ENCODE peak calls at places on chromosome 21, in nine cellular contexts. One of them, this sample, is unnamed.
A peak's percentile ranks its signal among the peaks of the same experiment; 100 is the strongest.

GRCh38 chr21:9767592-9768375 is 753.6 kb upstream of the TPTE start:
- DNase-seq in endodermal cell: no peak
- DNase-seq in tibial artery: no peak
- DNase-seq in heart left ventricle: no peak
- DNase-seq in body of pancreas: no peak
- DNase-seq in AG10803: no peak
- DNase-seq in astrocyte of the spinal cord: no peak
- DNase-seq in esophagus muscularis mucosa: no peak
- DNase-seq in esophagus squamous epithelium: no peak
- DNase-seq in this sample: no peak

GRCh38 chr21:42973309-42973990 is 912 bp upstream of the PKNOX1 start:
- DNase-seq in endodermal cell: peak; percentile 63
- DNase-seq in tibial artery: no peak
- DNase-seq in heart left ventricle: no peak
- DNase-seq in body of pancreas: peak; percentile 8
- DNase-seq in AG10803: no peak
- DNase-seq in astrocyte of the spinal cord: no peak
- DNase-seq in esophagus muscularis mucosa: no peak
- DNase-seq in esophagus squamous epithelium: no peak
- DNase-seq in this sample: no peak

GRCh38 chr21:43794857-43795256 is 5.5 kb downstream of the RRP1 start:
- DNase-seq in endodermal cell: no peak
- DNase-seq in tibial artery: no peak
- DNase-seq in heart left ventricle: no peak
- DNase-seq in body of pancreas: no peak
- DNase-seq in AG10803: no peak
- DNase-seq in astrocyte of the spinal cord: no peak
- DNase-seq in esophagus muscularis mucosa: no peak
- DNase-seq in esophagus squamous epithelium: no peak
- DNase-seq in this sample: no peak

GRCh38 chr21:22421416-22422190 is 1423.4 kb downstream of the NCAM2 start:
- DNase-seq in endodermal cell: no peak
- DNase-seq in tibial artery: no peak
- DNase-seq in heart left ventricle: no peak
- DNase-seq in body of pancreas: no peak
- DNase-seq in AG10803: no peak
- DNase-seq in astrocyte of the spinal cord: no peak
- DNase-seq in esophagus muscularis mucosa: no peak
- DNase-seq in esophagus squamous epithelium: no peak
- DNase-seq in this sample: no peak

GRCh38 chr21:46117586-46118304 is 19.8 kb downstream of the COL6A2 start:
- DNase-seq in endodermal cell: peak; percentile 38
- DNase-seq in tibial artery: no peak
- DNase-seq in heart left ventricle: peak; percentile 25
- DNase-seq in body of pancreas: peak; percentile 3
- DNase-seq in AG10803: no peak
- DNase-seq in astrocyte of the spinal cord: no peak
- DNase-seq in esophagus muscularis mucosa: no peak
- DNase-seq in esophagus squamous epithelium: no peak
- DNase-seq in this sample: no peak

GRCh38 chr21:40120944-40121575 is 253.8 kb downstream of the PCP4 start:
- DNase-seq in endodermal cell: no peak
- DNase-seq in tibial artery: no peak
- DNase-seq in heart left ventricle: no peak
- DNase-seq in body of pancreas: peak; percentile 18
- DNase-seq in AG10803: peak; percentile 8
- DNase-seq in astrocyte of the spinal cord: peak; percentile 33
- DNase-seq in esophagus muscularis mucosa: no peak
- DNase-seq in esophagus squamous epithelium: no peak
- DNase-seq in this sample: no peak

GRCh38 chr21:21547368-21547953 is 549.3 kb downstream of the NCAM2 start:
- DNase-seq in endodermal cell: no peak
- DNase-seq in tibial artery: no peak
- DNase-seq in heart left ventricle: no peak
- DNase-seq in body of pancreas: no peak
- DNase-seq in AG10803: no peak
- DNase-seq in astrocyte of the spinal cord: peak; percentile 16
- DNase-seq in esophagus muscularis mucosa: no peak
- DNase-seq in esophagus squamous epithelium: no peak
- DNase-seq in this sample: no peak

GRCh38 chr21:23887709-23888303 is 1719.5 kb downstream of the MRPL39 start:
- DNase-seq in endodermal cell: no peak
- DNase-seq in tibial artery: no peak
- DNase-seq in heart left ventricle: no peak
- DNase-seq in body of pancreas: no peak
- DNase-seq in AG10803: no peak
- DNase-seq in astrocyte of the spinal cord: no peak
- DNase-seq in esophagus muscularis mucosa: no peak
- DNase-seq in esophagus squamous epithelium: no peak
- DNase-seq in this sample: no peak

GRCh38 chr21:46155514-46156377 is at the start of gene FTCD:
- DNase-seq in endodermal cell: no peak
- DNase-seq in tibial artery: peak; percentile 16
- DNase-seq in heart left ventricle: peak; percentile 24
- DNase-seq in body of pancreas: peak; percentile 5
- DNase-seq in AG10803: no peak
- DNase-seq in astrocyte of the spinal cord: no peak
- DNase-seq in esophagus muscularis mucosa: no peak
- DNase-seq in esophagus squamous epithelium: no peak
- DNase-seq in this sample: no peak

GRCh38 chr21:36854391-36854790 is 112.1 kb downstream of the HLCS start:
- DNase-seq in endodermal cell: peak; percentile 84
- DNase-seq in tibial artery: no peak
- DNase-seq in heart left ventricle: peak; percentile 40
- DNase-seq in body of pancreas: peak; percentile 28
- DNase-seq in AG10803: no peak
- DNase-seq in astrocyte of the spinal cord: peak; percentile 35
- DNase-seq in esophagus muscularis mucosa: no peak
- DNase-seq in esophagus squamous epithelium: no peak
- DNase-seq in this sample: no peak

GRCh38 chr21:32256226-32256625 is 22.6 kb downstream of the MIS18A start:
- DNase-seq in endodermal cell: peak; percentile 11
- DNase-seq in tibial artery: no peak
- DNase-seq in heart left ventricle: no peak
- DNase-seq in body of pancreas: no peak
- DNase-seq in AG10803: no peak
- DNase-seq in astrocyte of the spinal cord: no peak
- DNase-seq in esophagus muscularis mucosa: no peak
- DNase-seq in esophagus squamous epithelium: no peak
- DNase-seq in this sample: no peak

GRCh38 chr21:35039595-35040291 is 9.4 kb downstream of the RUNX1 start:
- DNase-seq in endodermal cell: no peak
- DNase-seq in tibial artery: no peak
- DNase-seq in heart left ventricle: no peak
- DNase-seq in body of pancreas: no peak
- DNase-seq in AG10803: no peak
- DNase-seq in astrocyte of the spinal cord: no peak
- DNase-seq in esophagus muscularis mucosa: no peak
- DNase-seq in esophagus squamous epithelium: no peak
- DNase-seq in this sample: no peak

GRCh38 chr21:35044128-35044527 is 5.0 kb downstream of the RUNX1 start:
- DNase-seq in endodermal cell: no peak
- DNase-seq in tibial artery: no peak
- DNase-seq in heart left ventricle: no peak
- DNase-seq in body of pancreas: no peak
- DNase-seq in AG10803: no peak
- DNase-seq in astrocyte of the spinal cord: no peak
- DNase-seq in esophagus muscularis mucosa: peak; percentile 39
- DNase-seq in esophagus squamous epithelium: no peak
- DNase-seq in this sample: no peak

GRCh38 chr21:35043549-35043948 is 5.6 kb downstream of the RUNX1 start:
- DNase-seq in endodermal cell: no peak
- DNase-seq in tibial artery: no peak
- DNase-seq in heart left ventricle: no peak
- DNase-seq in body of pancreas: no peak
- DNase-seq in AG10803: no peak
- DNase-seq in astrocyte of the spinal cord: no peak
- DNase-seq in esophagus muscularis mucosa: no peak
- DNase-seq in esophagus squamous epithelium: no peak
- DNase-seq in this sample: no peak

GRCh38 chr21:35038772-35039145 is 10.3 kb downstream of the RUNX1 start:
- DNase-seq in endodermal cell: peak; percentile 16
- DNase-seq in tibial artery: no peak
- DNase-seq in heart left ventricle: no peak
- DNase-seq in body of pancreas: no peak
- DNase-seq in AG10803: no peak
- DNase-seq in astrocyte of the spinal cord: no peak
- DNase-seq in esophagus muscularis mucosa: no peak
- DNase-seq in esophagus squamous epithelium: no peak
- DNase-seq in this sample: no peak

DNA sequence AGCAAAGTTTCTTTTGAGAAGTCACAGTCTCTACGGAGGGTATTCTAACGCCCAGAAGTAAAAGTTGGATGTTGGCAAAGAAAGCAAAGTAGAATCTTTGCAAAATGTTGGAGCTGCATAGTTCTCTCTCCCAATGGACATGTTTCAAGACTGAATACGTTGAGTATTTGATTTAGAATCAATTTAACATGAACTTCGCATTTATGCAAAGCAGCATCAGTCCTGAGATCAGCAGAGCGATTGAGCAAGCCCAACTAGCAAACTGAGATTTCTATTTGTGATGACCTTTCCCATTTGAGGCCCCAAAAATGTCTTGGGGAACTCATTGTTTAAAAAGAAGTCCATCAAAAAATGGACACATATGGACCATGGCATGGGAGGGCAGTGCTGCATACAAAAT is 8.0 kb downstream of the RUNX1 start:
- DNase-seq in endodermal cell: no peak
- DNase-seq in tibial artery: no peak
- DNase-seq in heart left ventricle: no peak
- DNase-seq in body of pancreas: no peak
- DNase-seq in AG10803: no peak
- DNase-seq in astrocyte of the spinal cord: no peak
- DNase-seq in esophagus muscularis mucosa: no peak
- DNase-seq in esophagus squamous epithelium: no peak
- DNase-seq in this sample: no peak
- H3K4me3 ChIP-seq in endodermal cell: no peak overlapping the region
- H3K4me3 ChIP-seq in tibial artery: no peak overlapping the region
- H3K4me3 ChIP-seq in heart left ventricle: no peak overlapping the region
- H3K4me3 ChIP-seq in body of pancreas: no peak overlapping the region
- H3K4me3 ChIP-seq in AG10803: no peak overlapping the region
- H3K4me3 ChIP-seq in astrocyte of the spinal cord: no peak overlapping the region
- H3K4me3 ChIP-seq in esophagus muscularis mucosa: no peak overlapping the region
- H3K4me3 ChIP-seq in esophagus squamous epithelium: no peak overlapping the region
- H3K4me3 ChIP-seq in this sample: no peak overlapping the region

GRCh38 chr21:41359289-41359688 is 2.5 kb upstream of the MX2 start:
- DNase-seq in endodermal cell: peak; percentile 82
- DNase-seq in tibial artery: no peak
- DNase-seq in heart left ventricle: no peak
- DNase-seq in body of pancreas: no peak
- DNase-seq in AG10803: no peak
- DNase-seq in astrocyte of the spinal cord: no peak
- DNase-seq in esophagus muscularis mucosa: no peak
- DNase-seq in esophagus squamous epithelium: no peak
- DNase-seq in this sample: no peak
- TF ChIP-seq CTCF in endodermal cell: peak; percentile 71
- TF ChIP-seq CTCF in tibial artery: no peak
- TF ChIP-seq CTCF in heart left ventricle: no peak
- TF ChIP-seq CTCF in body of pancreas: no peak
- TF ChIP-seq CTCF in AG10803: no peak
- TF ChIP-seq CTCF in astrocyte of the spinal cord: no peak
- TF ChIP-seq CTCF in esophagus muscularis mucosa: no peak
- TF ChIP-seq CTCF in esophagus squamous epithelium: no peak
- TF ChIP-seq CTCF in this sample: no peak

DNA sequence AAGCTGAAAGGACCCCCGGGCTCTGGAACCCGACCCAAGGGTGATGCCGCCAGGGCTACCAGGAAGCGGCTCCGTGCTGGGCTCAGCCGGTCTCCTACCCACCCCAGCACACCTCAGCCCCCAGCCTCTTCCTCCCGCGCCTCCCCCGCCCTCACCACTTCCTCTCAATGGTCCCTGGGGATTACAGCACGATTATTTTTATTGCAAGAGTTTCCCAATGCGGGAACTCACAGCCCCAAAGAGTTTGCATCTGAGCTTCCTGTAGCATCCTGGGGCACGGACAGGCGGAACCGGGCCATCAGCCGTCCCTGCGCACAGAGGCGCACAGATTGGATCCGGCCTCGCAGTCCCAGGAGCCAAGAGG is 8.7 kb upstream of the SLX9 start:
- DNase-seq in endodermal cell: no peak
- DNase-seq in tibial artery: no peak
- DNase-seq in heart left ventricle: no peak
- DNase-seq in body of pancreas: no peak
- DNase-seq in AG10803: peak; percentile 88
- DNase-seq in astrocyte of the spinal cord: no peak
- DNase-seq in esophagus muscularis mucosa: no peak
- DNase-seq in esophagus squamous epithelium: no peak
- DNase-seq in this sample: no peak
- H3K4me3 ChIP-seq in endodermal cell: no peak overlapping the region
- H3K4me3 ChIP-seq in tibial artery: peak overlapping the region; percentile 47
- H3K4me3 ChIP-seq in heart left ventricle: peak overlapping the region; percentile 55
- H3K4me3 ChIP-seq in body of pancreas: no peak overlapping the region
- H3K4me3 ChIP-seq in AG10803: peak overlapping the region; percentile 46
- H3K4me3 ChIP-seq in astrocyte of the spinal cord: no peak overlapping the region
- H3K4me3 ChIP-seq in esophagus muscularis mucosa: peak overlapping the region; percentile 52
- H3K4me3 ChIP-seq in esophagus squamous epithelium: peak overlapping the region; percentile 30
- H3K4me3 ChIP-seq in this sample: peak overlapping the region; percentile 63

GRCh38 chr21:28738882-28739281 is 253.8 kb downstream of the LTN1 start:
- DNase-seq in endodermal cell: no peak
- DNase-seq in tibial artery: no peak
- DNase-seq in heart left ventricle: no peak
- DNase-seq in body of pancreas: no peak
- DNase-seq in AG10803: no peak
- DNase-seq in astrocyte of the spinal cord: no peak
- DNase-seq in esophagus muscularis mucosa: no peak
- DNase-seq in esophagus squamous epithelium: no peak
- DNase-seq in this sample: no peak

GRCh38 chr21:28745131-28746055 is 247.3 kb downstream of the LTN1 start:
- DNase-seq in endodermal cell: peak; percentile 90
- DNase-seq in tibial artery: peak; percentile 71
- DNase-seq in heart left ventricle: peak; percentile 73
- DNase-seq in body of pancreas: peak; percentile 79
- DNase-seq in AG10803: peak; percentile 93
- DNase-seq in astrocyte of the spinal cord: peak; percentile 89
- DNase-seq in esophagus muscularis mucosa: no peak
- DNase-seq in esophagus squamous epithelium: no peak
- DNase-seq in this sample: peak; percentile 68

GRCh38 chr21:28743723-28744122 is 249.0 kb downstream of the LTN1 start:
- DNase-seq in endodermal cell: no peak
- DNase-seq in tibial artery: no peak
- DNase-seq in heart left ventricle: no peak
- DNase-seq in body of pancreas: no peak
- DNase-seq in AG10803: no peak
- DNase-seq in astrocyte of the spinal cord: no peak
- DNase-seq in esophagus muscularis mucosa: no peak
- DNase-seq in esophagus squamous epithelium: no peak
- DNase-seq in this sample: no peak

GRCh38 chr21:28746166-28746565 is 246.5 kb downstream of the LTN1 start:
- DNase-seq in endodermal cell: no peak
- DNase-seq in tibial artery: no peak
- DNase-seq in heart left ventricle: no peak
- DNase-seq in body of pancreas: no peak
- DNase-seq in AG10803: no peak
- DNase-seq in astrocyte of the spinal cord: no peak
- DNase-seq in esophagus muscularis mucosa: no peak
- DNase-seq in esophagus squamous epithelium: no peak
- DNase-seq in this sample: no peak

DNA sequence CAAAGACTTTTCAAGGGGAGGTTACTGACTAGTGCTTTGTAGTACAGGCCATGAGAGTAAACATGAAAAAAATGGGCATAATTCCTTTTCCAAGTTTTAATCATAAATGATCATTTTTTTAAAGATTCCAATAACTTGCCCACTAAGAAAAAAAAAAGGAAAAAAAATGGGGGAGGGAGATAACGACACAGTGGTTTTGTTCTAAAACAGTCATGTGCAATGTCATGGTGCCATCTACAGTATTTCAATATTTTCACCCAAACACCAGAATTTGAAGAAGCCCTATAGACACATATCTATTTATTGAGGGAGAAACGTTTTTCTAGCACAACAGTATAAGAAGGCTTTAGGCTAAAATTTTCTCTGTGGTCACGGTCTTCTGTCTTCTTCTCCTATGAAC is 250.2 kb downstream of the LTN1 start:
- DNase-seq in endodermal cell: no peak
- DNase-seq in tibial artery: no peak
- DNase-seq in heart left ventricle: no peak
- DNase-seq in body of pancreas: no peak
- DNase-seq in AG10803: peak; percentile 77
- DNase-seq in astrocyte of the spinal cord: peak; percentile 65
- DNase-seq in esophagus muscularis mucosa: no peak
- DNase-seq in esophagus squamous epithelium: no peak
- DNase-seq in this sample: no peak
- TF ChIP-seq CTCF in endodermal cell: peak; percentile 29
- TF ChIP-seq CTCF in tibial artery: no peak
- TF ChIP-seq CTCF in heart left ventricle: peak; percentile 33
- TF ChIP-seq CTCF in body of pancreas: no peak
- TF ChIP-seq CTCF in AG10803: peak; percentile 68
- TF ChIP-seq CTCF in astrocyte of the spinal cord: no peak
- TF ChIP-seq CTCF in esophagus muscularis mucosa: no peak
- TF ChIP-seq CTCF in esophagus squamous epithelium: no peak
- TF ChIP-seq CTCF in this sample: no peak